ENCODE peak calls at places on chromosomes 1 and 21, in seven cellular contexts. One of them, this sample, is unnamed.

GRCh38 chr1:13965770-13966398 is 265.9 kb downstream of the PRDM2 start:
- DNase-seq in uterus: peak
- DNase-seq in astrocyte of the spinal cord: peak
- DNase-seq in Peyer's patch: peak
- DNase-seq in KBM-7: peak
- DNase-seq in stimulated activated CD4-positive, alpha-beta T cell treated with anti-CD3 and anti-CD28 coated beads, TNF-alpha, amount 100 ng/mL, for 4 hours: no peak
- DNase-seq in transverse colon: peak
- DNase-seq in this sample: no peak

GRCh38 chr1:108551157-108551862 is 8.6 kb upstream of the EEIG2 start:
- DNase-seq in uterus: no peak
- DNase-seq in astrocyte of the spinal cord: no peak
- DNase-seq in Peyer's patch: no peak
- DNase-seq in KBM-7: no peak
- DNase-seq in stimulated activated CD4-positive, alpha-beta T cell treated with anti-CD3 and anti-CD28 coated beads, TNF-alpha, amount 100 ng/mL, for 4 hours: no peak
- DNase-seq in transverse colon: no peak
- DNase-seq in this sample: no peak

GRCh38 chr21:46159390-46159789 is 4.0 kb upstream of the FTCD start:
- DNase-seq in uterus: no peak
- DNase-seq in astrocyte of the spinal cord: no peak
- DNase-seq in Peyer's patch: peak
- DNase-seq in KBM-7: no peak
- DNase-seq in stimulated activated CD4-positive, alpha-beta T cell treated with anti-CD3 and anti-CD28 coated beads, TNF-alpha, amount 100 ng/mL, for 4 hours: no peak
- DNase-seq in transverse colon: peak
- DNase-seq in this sample: no peak

GRCh38 chr1:41218152-41218551 is 24.0 kb downstream of the SCMH1 start:
- DNase-seq in uterus: no peak
- DNase-seq in astrocyte of the spinal cord: no peak
- DNase-seq in Peyer's patch: no peak
- DNase-seq in KBM-7: no peak
- DNase-seq in stimulated activated CD4-positive, alpha-beta T cell treated with anti-CD3 and anti-CD28 coated beads, TNF-alpha, amount 100 ng/mL, for 4 hours: no peak
- DNase-seq in transverse colon: no peak
- DNase-seq in this sample: no peak

GRCh38 chr1:173190101-173190895 is 16.8 kb downstream of the TNFSF4 start:
- DNase-seq in uterus: peak
- DNase-seq in astrocyte of the spinal cord: peak
- DNase-seq in Peyer's patch: peak
- DNase-seq in KBM-7: peak
- DNase-seq in stimulated activated CD4-positive, alpha-beta T cell treated with anti-CD3 and anti-CD28 coated beads, TNF-alpha, amount 100 ng/mL, for 4 hours: no peak
- DNase-seq in transverse colon: peak
- DNase-seq in this sample: no peak

GRCh38 chr1:231919269-231919886 is 292.8 kb downstream of the DISC1 start:
- DNase-seq in uterus: no peak
- DNase-seq in astrocyte of the spinal cord: no peak
- DNase-seq in Peyer's patch: no peak
- DNase-seq in KBM-7: no peak
- DNase-seq in stimulated activated CD4-positive, alpha-beta T cell treated with anti-CD3 and anti-CD28 coated beads, TNF-alpha, amount 100 ng/mL, for 4 hours: no peak
- DNase-seq in transverse colon: no peak
- DNase-seq in this sample: no peak

GRCh38 chr1:79059361-79059760 is 52.8 kb upstream of the ADGRL4 start:
- DNase-seq in uterus: no peak
- DNase-seq in astrocyte of the spinal cord: no peak
- DNase-seq in Peyer's patch: no peak
- DNase-seq in KBM-7: no peak
- DNase-seq in stimulated activated CD4-positive, alpha-beta T cell treated with anti-CD3 and anti-CD28 coated beads, TNF-alpha, amount 100 ng/mL, for 4 hours: no peak
- DNase-seq in transverse colon: no peak
- DNase-seq in this sample: no peak

GRCh38 chr1:51324271-51325010 is 5.9 kb downstream of the TTC39A start:
- DNase-seq in uterus: no peak
- DNase-seq in astrocyte of the spinal cord: no peak
- DNase-seq in Peyer's patch: no peak
- DNase-seq in KBM-7: no peak
- DNase-seq in stimulated activated CD4-positive, alpha-beta T cell treated with anti-CD3 and anti-CD28 coated beads, TNF-alpha, amount 100 ng/mL, for 4 hours: no peak
- DNase-seq in transverse colon: no peak
- DNase-seq in this sample: no peak

GRCh38 chr1:61293197-61293596 is 210.8 kb downstream of the NFIA start:
- DNase-seq in uterus: no peak
- DNase-seq in astrocyte of the spinal cord: no peak
- DNase-seq in Peyer's patch: no peak
- DNase-seq in KBM-7: no peak
- DNase-seq in stimulated activated CD4-positive, alpha-beta T cell treated with anti-CD3 and anti-CD28 coated beads, TNF-alpha, amount 100 ng/mL, for 4 hours: no peak
- DNase-seq in transverse colon: no peak
- DNase-seq in this sample: no peak

GRCh38 chr1:40318476-40318875 is 1.4 kb upstream of the COL9A2 start:
- DNase-seq in uterus: no peak
- DNase-seq in astrocyte of the spinal cord: no peak
- DNase-seq in Peyer's patch: no peak
- DNase-seq in KBM-7: no peak
- DNase-seq in stimulated activated CD4-positive, alpha-beta T cell treated with anti-CD3 and anti-CD28 coated beads, TNF-alpha, amount 100 ng/mL, for 4 hours: no peak
- DNase-seq in transverse colon: no peak
- DNase-seq in this sample: no peak

GRCh38 chr21:39867198-39867650 is at the start of gene PCP4:
- DNase-seq in uterus: peak
- DNase-seq in astrocyte of the spinal cord: peak
- DNase-seq in Peyer's patch: peak
- DNase-seq in KBM-7: peak
- DNase-seq in stimulated activated CD4-positive, alpha-beta T cell treated with anti-CD3 and anti-CD28 coated beads, TNF-alpha, amount 100 ng/mL, for 4 hours: peak
- DNase-seq in transverse colon: peak
- DNase-seq in this sample: no peak

GRCh38 chr1:115173151-115173550 is 83.8 kb upstream of the TSPAN2 start:
- DNase-seq in uterus: no peak
- DNase-seq in astrocyte of the spinal cord: no peak
- DNase-seq in Peyer's patch: no peak
- DNase-seq in KBM-7: no peak
- DNase-seq in stimulated activated CD4-positive, alpha-beta T cell treated with anti-CD3 and anti-CD28 coated beads, TNF-alpha, amount 100 ng/mL, for 4 hours: no peak
- DNase-seq in transverse colon: no peak
- DNase-seq in this sample: no peak

GRCh38 chr1:216325946-216326345 is 97.3 kb downstream of the USH2A start:
- DNase-seq in uterus: no peak
- DNase-seq in astrocyte of the spinal cord: peak
- DNase-seq in Peyer's patch: no peak
- DNase-seq in KBM-7: no peak
- DNase-seq in stimulated activated CD4-positive, alpha-beta T cell treated with anti-CD3 and anti-CD28 coated beads, TNF-alpha, amount 100 ng/mL, for 4 hours: no peak
- DNase-seq in transverse colon: no peak
- DNase-seq in this sample: no peak

GRCh38 chr1:61124691-61125090 is 42.3 kb downstream of the NFIA start:
- DNase-seq in uterus: peak
- DNase-seq in astrocyte of the spinal cord: no peak
- DNase-seq in Peyer's patch: no peak
- DNase-seq in KBM-7: no peak
- DNase-seq in stimulated activated CD4-positive, alpha-beta T cell treated with anti-CD3 and anti-CD28 coated beads, TNF-alpha, amount 100 ng/mL, for 4 hours: no peak
- DNase-seq in transverse colon: no peak
- DNase-seq in this sample: no peak

GRCh38 chr1:47590523-47591225 is 152.8 kb downstream of the FOXD2 start:
- DNase-seq in uterus: no peak
- DNase-seq in astrocyte of the spinal cord: no peak
- DNase-seq in Peyer's patch: peak
- DNase-seq in KBM-7: no peak
- DNase-seq in stimulated activated CD4-positive, alpha-beta T cell treated with anti-CD3 and anti-CD28 coated beads, TNF-alpha, amount 100 ng/mL, for 4 hours: no peak
- DNase-seq in transverse colon: no peak
- DNase-seq in this sample: no peak

GRCh38 chr21:45393021-45393420 is 11.9 kb upstream of the COL18A1 start:
- DNase-seq in uterus: peak
- DNase-seq in astrocyte of the spinal cord: no peak
- DNase-seq in Peyer's patch: peak
- DNase-seq in KBM-7: no peak
- DNase-seq in stimulated activated CD4-positive, alpha-beta T cell treated with anti-CD3 and anti-CD28 coated beads, TNF-alpha, amount 100 ng/mL, for 4 hours: no peak
- DNase-seq in transverse colon: no peak
- DNase-seq in this sample: no peak

GRCh38 chr1:200907611-200908097 is 13.0 kb downstream of the INAVA start:
- DNase-seq in uterus: no peak
- DNase-seq in astrocyte of the spinal cord: no peak
- DNase-seq in Peyer's patch: peak
- DNase-seq in KBM-7: peak
- DNase-seq in stimulated activated CD4-positive, alpha-beta T cell treated with anti-CD3 and anti-CD28 coated beads, TNF-alpha, amount 100 ng/mL, for 4 hours: no peak
- DNase-seq in transverse colon: no peak
- DNase-seq in this sample: no peak

GRCh38 chr21:41703857-41704501 is 62.9 kb downstream of the RIPK4 start:
- DNase-seq in uterus: no peak
- DNase-seq in astrocyte of the spinal cord: no peak
- DNase-seq in Peyer's patch: peak
- DNase-seq in KBM-7: no peak
- DNase-seq in stimulated activated CD4-positive, alpha-beta T cell treated with anti-CD3 and anti-CD28 coated beads, TNF-alpha, amount 100 ng/mL, for 4 hours: no peak
- DNase-seq in transverse colon: peak
- DNase-seq in this sample: no peak

GRCh38 chr1:231236131-231236571 is 4.9 kb upstream of the GNPAT start:
- DNase-seq in uterus: no peak
- DNase-seq in astrocyte of the spinal cord: no peak
- DNase-seq in Peyer's patch: no peak
- DNase-seq in KBM-7: no peak
- DNase-seq in stimulated activated CD4-positive, alpha-beta T cell treated with anti-CD3 and anti-CD28 coated beads, TNF-alpha, amount 100 ng/mL, for 4 hours: no peak
- DNase-seq in transverse colon: no peak
- DNase-seq in this sample: no peak

GRCh38 chr1:54421101-54421504 is 14.9 kb upstream of the SSBP3 start:
- DNase-seq in uterus: no peak
- DNase-seq in astrocyte of the spinal cord: no peak
- DNase-seq in Peyer's patch: no peak
- DNase-seq in KBM-7: no peak
- DNase-seq in stimulated activated CD4-positive, alpha-beta T cell treated with anti-CD3 and anti-CD28 coated beads, TNF-alpha, amount 100 ng/mL, for 4 hours: no peak
- DNase-seq in transverse colon: peak
- DNase-seq in this sample: no peak

GRCh38 chr1:183270541-183271141 is 84.6 kb downstream of the LAMC2 start:
- DNase-seq in uterus: no peak
- DNase-seq in astrocyte of the spinal cord: peak
- DNase-seq in Peyer's patch: no peak
- DNase-seq in KBM-7: no peak
- DNase-seq in stimulated activated CD4-positive, alpha-beta T cell treated with anti-CD3 and anti-CD28 coated beads, TNF-alpha, amount 100 ng/mL, for 4 hours: no peak
- DNase-seq in transverse colon: no peak
- DNase-seq in this sample: no peak

GRCh38 chr1:32539584-32540571 is 651 bp downstream of the ZBTB8A start:
- DNase-seq in uterus: peak
- DNase-seq in astrocyte of the spinal cord: peak
- DNase-seq in Peyer's patch: peak
- DNase-seq in KBM-7: peak
- DNase-seq in stimulated activated CD4-positive, alpha-beta T cell treated with anti-CD3 and anti-CD28 coated beads, TNF-alpha, amount 100 ng/mL, for 4 hours: no peak
- DNase-seq in transverse colon: peak
- DNase-seq in this sample: no peak

GRCh38 chr1:63827411-63828321 is 53.8 kb downstream of the ROR1 start:
- DNase-seq in uterus: no peak
- DNase-seq in astrocyte of the spinal cord: no peak
- DNase-seq in Peyer's patch: no peak
- DNase-seq in KBM-7: no peak
- DNase-seq in stimulated activated CD4-positive, alpha-beta T cell treated with anti-CD3 and anti-CD28 coated beads, TNF-alpha, amount 100 ng/mL, for 4 hours: no peak
- DNase-seq in transverse colon: no peak
- DNase-seq in this sample: no peak

GRCh38 chr1:10253149-10253548 is 42.8 kb downstream of the KIF1B start:
- DNase-seq in uterus: no peak
- DNase-seq in astrocyte of the spinal cord: no peak
- DNase-seq in Peyer's patch: no peak
- DNase-seq in KBM-7: no peak
- DNase-seq in stimulated activated CD4-positive, alpha-beta T cell treated with anti-CD3 and anti-CD28 coated beads, TNF-alpha, amount 100 ng/mL, for 4 hours: no peak
- DNase-seq in transverse colon: no peak
- DNase-seq in this sample: no peak

GRCh38 chr1:235073331-235073967 is 55.2 kb downstream of the TOMM20 start:
- DNase-seq in uterus: no peak
- DNase-seq in astrocyte of the spinal cord: no peak
- DNase-seq in Peyer's patch: peak
- DNase-seq in KBM-7: no peak
- DNase-seq in stimulated activated CD4-positive, alpha-beta T cell treated with anti-CD3 and anti-CD28 coated beads, TNF-alpha, amount 100 ng/mL, for 4 hours: no peak
- DNase-seq in transverse colon: peak
- DNase-seq in this sample: no peak

GRCh38 chr1:160494620-160495019 is 28.4 kb downstream of the SLAMF6 start:
- DNase-seq in uterus: no peak
- DNase-seq in astrocyte of the spinal cord: no peak
- DNase-seq in Peyer's patch: no peak
- DNase-seq in KBM-7: peak
- DNase-seq in stimulated activated CD4-positive, alpha-beta T cell treated with anti-CD3 and anti-CD28 coated beads, TNF-alpha, amount 100 ng/mL, for 4 hours: no peak
- DNase-seq in transverse colon: no peak
- DNase-seq in this sample: no peak

GRCh38 chr1:215344534-215344933 is 222.6 kb upstream of the KCTD3 start:
- DNase-seq in uterus: no peak
- DNase-seq in astrocyte of the spinal cord: no peak
- DNase-seq in Peyer's patch: no peak
- DNase-seq in KBM-7: no peak
- DNase-seq in stimulated activated CD4-positive, alpha-beta T cell treated with anti-CD3 and anti-CD28 coated beads, TNF-alpha, amount 100 ng/mL, for 4 hours: no peak
- DNase-seq in transverse colon: no peak
- DNase-seq in this sample: no peak

GRCh38 chr1:225834417-225835329 is 24.7 kb downstream of the EPHX1 start:
- DNase-seq in uterus: peak
- DNase-seq in astrocyte of the spinal cord: peak
- DNase-seq in Peyer's patch: no peak
- DNase-seq in KBM-7: no peak
- DNase-seq in stimulated activated CD4-positive, alpha-beta T cell treated with anti-CD3 and anti-CD28 coated beads, TNF-alpha, amount 100 ng/mL, for 4 hours: no peak
- DNase-seq in transverse colon: no peak
- DNase-seq in this sample: no peak

GRCh38 chr1:230867903-230868735 is at the start of gene C1orf198:
- DNase-seq in uterus: peak
- DNase-seq in astrocyte of the spinal cord: peak
- DNase-seq in Peyer's patch: peak
- DNase-seq in KBM-7: peak
- DNase-seq in stimulated activated CD4-positive, alpha-beta T cell treated with anti-CD3 and anti-CD28 coated beads, TNF-alpha, amount 100 ng/mL, for 4 hours: peak
- DNase-seq in transverse colon: peak
- DNase-seq in this sample: peak

GRCh38 chr1:167248707-167249642 is 28.3 kb downstream of the POU2F1 start:
- DNase-seq in uterus: no peak
- DNase-seq in astrocyte of the spinal cord: no peak
- DNase-seq in Peyer's patch: no peak
- DNase-seq in KBM-7: peak
- DNase-seq in stimulated activated CD4-positive, alpha-beta T cell treated with anti-CD3 and anti-CD28 coated beads, TNF-alpha, amount 100 ng/mL, for 4 hours: no peak
- DNase-seq in transverse colon: no peak
- DNase-seq in this sample: no peak

GRCh38 chr1:153544453-153545066 is 1.0 kb downstream of the S100A4 start:
- DNase-seq in uterus: no peak
- DNase-seq in astrocyte of the spinal cord: peak
- DNase-seq in Peyer's patch: no peak
- DNase-seq in KBM-7: no peak
- DNase-seq in stimulated activated CD4-positive, alpha-beta T cell treated with anti-CD3 and anti-CD28 coated beads, TNF-alpha, amount 100 ng/mL, for 4 hours: no peak
- DNase-seq in transverse colon: no peak
- DNase-seq in this sample: no peak

GRCh38 chr1:39189592-39190041 is 14.9 kb upstream of the MACF1 start:
- DNase-seq in uterus: no peak
- DNase-seq in astrocyte of the spinal cord: peak
- DNase-seq in Peyer's patch: no peak
- DNase-seq in KBM-7: no peak
- DNase-seq in stimulated activated CD4-positive, alpha-beta T cell treated with anti-CD3 and anti-CD28 coated beads, TNF-alpha, amount 100 ng/mL, for 4 hours: no peak
- DNase-seq in transverse colon: no peak
- DNase-seq in this sample: no peak

GRCh38 chr1:200776949-200777348 is 38.3 kb downstream of the CAMSAP2 start:
- DNase-seq in uterus: no peak
- DNase-seq in astrocyte of the spinal cord: no peak
- DNase-seq in Peyer's patch: no peak
- DNase-seq in KBM-7: no peak
- DNase-seq in stimulated activated CD4-positive, alpha-beta T cell treated with anti-CD3 and anti-CD28 coated beads, TNF-alpha, amount 100 ng/mL, for 4 hours: no peak
- DNase-seq in transverse colon: no peak
- DNase-seq in this sample: no peak

GRCh38 chr1:85850238-85850637 is 142.0 kb upstream of the ZNHIT6 start:
- DNase-seq in uterus: no peak
- DNase-seq in astrocyte of the spinal cord: peak
- DNase-seq in Peyer's patch: no peak
- DNase-seq in KBM-7: no peak
- DNase-seq in stimulated activated CD4-positive, alpha-beta T cell treated with anti-CD3 and anti-CD28 coated beads, TNF-alpha, amount 100 ng/mL, for 4 hours: no peak
- DNase-seq in transverse colon: no peak
- DNase-seq in this sample: no peak

GRCh38 chr1:36622741-36623648 is 140.3 kb upstream of the CSF3R start:
- DNase-seq in uterus: no peak
- DNase-seq in astrocyte of the spinal cord: no peak
- DNase-seq in Peyer's patch: no peak
- DNase-seq in KBM-7: no peak
- DNase-seq in stimulated activated CD4-positive, alpha-beta T cell treated with anti-CD3 and anti-CD28 coated beads, TNF-alpha, amount 100 ng/mL, for 4 hours: no peak
- DNase-seq in transverse colon: peak
- DNase-seq in this sample: no peak

GRCh38 chr1:217274927-217275616 is 355.8 kb downstream of the GPATCH2 start:
- DNase-seq in uterus: no peak
- DNase-seq in astrocyte of the spinal cord: peak
- DNase-seq in Peyer's patch: no peak
- DNase-seq in KBM-7: no peak
- DNase-seq in stimulated activated CD4-positive, alpha-beta T cell treated with anti-CD3 and anti-CD28 coated beads, TNF-alpha, amount 100 ng/mL, for 4 hours: no peak
- DNase-seq in transverse colon: no peak
- DNase-seq in this sample: no peak

GRCh38 chr1:22745675-22746585 is 35.3 kb downstream of the EPHB2 start:
- DNase-seq in uterus: no peak
- DNase-seq in astrocyte of the spinal cord: peak
- DNase-seq in Peyer's patch: peak
- DNase-seq in KBM-7: no peak
- DNase-seq in stimulated activated CD4-positive, alpha-beta T cell treated with anti-CD3 and anti-CD28 coated beads, TNF-alpha, amount 100 ng/mL, for 4 hours: no peak
- DNase-seq in transverse colon: peak
- DNase-seq in this sample: no peak

GRCh38 chr1:206581571-206581981 is 30.7 kb downstream of the EIF2D start:
- DNase-seq in uterus: no peak
- DNase-seq in astrocyte of the spinal cord: no peak
- DNase-seq in Peyer's patch: no peak
- DNase-seq in KBM-7: peak
- DNase-seq in stimulated activated CD4-positive, alpha-beta T cell treated with anti-CD3 and anti-CD28 coated beads, TNF-alpha, amount 100 ng/mL, for 4 hours: no peak
- DNase-seq in transverse colon: peak
- DNase-seq in this sample: peak

This sample was measured in activated T-helper 9 cell treated with anti-CD3 and anti-CD28 coated beads, Interleukin-2, amount 50 U/mL, for 16 hours.